ENCODE peak calls at places on chromosomes 1 and 21, in six cellular contexts. K is non-pigmented ciliary epithelial cell; U is stimulated activated CD4-positive, alpha-beta T cell treated with anti-CD3 and anti-CD28 coated beads, Interleukin-4, amount 100 ng/mL, for 48 hours; O is ureter; Z is skeletal muscle cell; B is cerebellum. T is an unnamed sample.

GRCh38 chr1:161486806-161487482 is 18.3 kb upstream of the FCGR2A start:
- DNase-seq in K (peak), U (no peak), O (no peak), Z (no peak), B (peak), T (no peak)

GRCh38 chr1:210467440-210468040 is 138.8 kb downstream of the HHAT start:
- DNase-seq in K (no peak), U (no peak), O (no peak), Z (no peak), B (no peak), T (no peak)

GRCh38 chr21:14771587-14771986 is 225.5 kb upstream of the SAMSN1 start:
- DNase-seq in K (no peak), U (no peak), O (no peak), Z (no peak), B (no peak), T (no peak)

GRCh38 chr21:43209575-43210453 is 41.0 kb downstream of the CRYAA start:
- DNase-seq in K (peak), U (no peak), O (peak), Z (peak), B (no peak), T (peak)

GRCh38 chr1:43763497-43763973 is 56.2 kb downstream of the ST3GAL3 start:
- DNase-seq in K (peak), U (peak), O (peak), Z (peak), B (peak), T (peak)

GRCh38 chr1:39892611-39893595 is 8.8 kb downstream of the MYCL start:
- DNase-seq in K (peak), U (no peak), O (no peak), Z (peak), B (no peak), T (no peak)

GRCh38 chr1:156516821-156517220 is 16.2 kb upstream of the MEF2D start:
- DNase-seq in K (no peak), U (no peak), O (no peak), Z (no peak), B (no peak), T (no peak)

GRCh38 chr1:243495442-243496172 is 239.8 kb downstream of the SDCCAG8 start:
- DNase-seq in K (no peak), U (no peak), O (peak), Z (peak), B (no peak), T (no peak)

GRCh38 chr1:21703318-21703963 is 34.3 kb upstream of the RAP1GAP start:
- DNase-seq in K (peak), U (no peak), O (no peak), Z (peak), B (no peak), T (no peak)

GRCh38 chr1:75334876-75335275 is 200.7 kb downstream of the LHX8 start:
- DNase-seq in K (peak), U (no peak), O (no peak), Z (no peak), B (no peak), T (no peak)

GRCh38 chr1:200634449-200635122 is 14.0 kb upstream of the KIF14 start:
- DNase-seq in K (no peak), U (no peak), O (no peak), Z (no peak), B (no peak), T (no peak)

GRCh38 chr21:28908351-28908750 is 84.3 kb downstream of the LTN1 start:
- DNase-seq in K (no peak), U (no peak), O (no peak), Z (no peak), B (no peak), T (no peak)

GRCh38 chr1:32917521-32917920 is 16.3 kb upstream of the TMEM54 start:
- DNase-seq in K (no peak), U (no peak), O (no peak), Z (no peak), B (no peak), T (no peak)

GRCh38 chr21:42164064-42164789 is 54.7 kb upstream of the ABCG1 start:
- DNase-seq in K (no peak), U (peak), O (peak), Z (no peak), B (no peak), T (no peak)

GRCh38 chr1:1680912-1681273 is 11.7 kb downstream of the SLC35E2B start:
- DNase-seq in K (no peak), U (no peak), O (no peak), Z (no peak), B (no peak), T (no peak)

GRCh38 chr1:69947837-69948236 is 257.5 kb downstream of the LRRC40 start:
- DNase-seq in K (no peak), U (no peak), O (no peak), Z (peak), B (no peak), T (no peak)

GRCh38 chr1:27436204-27437159 is 44.1 kb downstream of the GPR3 start:
- DNase-seq in K (peak), U (no peak), O (no peak), Z (peak), B (no peak), T (no peak)

GRCh38 chr1:54812801-54813478 is 11.8 kb upstream of the TTC22 start:
- DNase-seq in K (no peak), U (no peak), O (peak), Z (no peak), B (no peak), T (no peak)

GRCh38 chr1:183632087-183632486 is 3.5 kb downstream of the ARPC5 start:
- DNase-seq in K (no peak), U (no peak), O (no peak), Z (peak), B (no peak), T (no peak)

GRCh38 chr1:66532214-66532613 is 1.7 kb upstream of the SGIP1 start:
- DNase-seq in K (no peak), U (no peak), O (no peak), Z (no peak), B (no peak), T (no peak)

GRCh38 chr1:105872761-105873286 is 1183.7 kb upstream of the PRMT6 start:
- DNase-seq in K (no peak), U (no peak), O (no peak), Z (no peak), B (no peak), T (no peak)

GRCh38 chr1:1954831-1955441 is 35.9 kb upstream of the TMEM52 start:
- DNase-seq in K (no peak), U (peak), O (no peak), Z (no peak), B (no peak), T (no peak)

GRCh38 chr1:167401260-167401873 is 117.0 kb downstream of the CD247 start:
- DNase-seq in K (peak), U (peak), O (peak), Z (peak), B (peak), T (peak)

T was measured in progenitor cell of endocrine pancreas.